ENCODE peak calls at places on chromosomes 7 and 10, in seven cellular contexts. B is cardiac fibroblast, O is activated T-cell treated with anti-CD3 and anti-CD28 coated beads for 4 hours, G is EH, E is endothelial cell, N is NCI-H774, H is NCI-H1105. W is an unnamed sample.

GRCh38 chr10:68192113-68192512 is 39.8 kb downstream of the ATOH7 start:
- DNase-seq in O (no peak), B (peak), H (no peak), E (no peak), G (peak), N (no peak), W (no peak)

GRCh38 chr10:30188101-30188500 is 128.7 kb upstream of the JCAD start:
- DNase-seq in E (peak), O (no peak), H (no peak), G (peak), N (no peak), B (peak), W (no peak)

GRCh38 chr10:22437620-22438588 is 92.6 kb downstream of the SPAG6 start:
- DNase-seq in H (no peak), B (no peak), O (peak), N (no peak), E (no peak), G (no peak), W (no peak)

GRCh38 chr10:4686644-4686996 is 139.4 kb upstream of the AKR1E2 start:
- DNase-seq in B (peak), O (peak), G (peak), H (no peak), E (no peak), N (no peak), W (no peak)

GRCh38 chr10:76550806-76551205 is 1086.8 kb downstream of the KCNMA1 start:
- DNase-seq in E (no peak), H (no peak), N (no peak), O (no peak), G (peak), B (peak), W (no peak)

GRCh38 chr7:2530076-2530967 is 10.7 kb downstream of the LFNG start:
- DNase-seq in E (peak), B (peak), O (peak), H (no peak), G (peak), N (no peak), W (no peak)

GRCh38 chr7:20244334-20244733 is 27.1 kb upstream of the MACC1 start:
- DNase-seq in H (no peak), O (no peak), G (no peak), B (no peak), E (no peak), N (no peak), W (no peak)

GRCh38 chr10:81270051-81270450 is 604.9 kb upstream of the NRG3 start:
- DNase-seq in E (no peak), N (no peak), G (no peak), H (no peak), O (no peak), B (no peak), W (no peak)

GRCh38 chr7:22113041-22113440 is 167.3 kb upstream of the CDCA7L start:
- DNase-seq in H (no peak), E (no peak), N (no peak), O (no peak), B (no peak), G (no peak), W (no peak)

GRCh38 chr7:131623154-131623553 is 66.7 kb upstream of the PODXL start:
- DNase-seq in G (no peak), N (no peak), H (no peak), B (peak), O (no peak), E (no peak), W (no peak)

GRCh38 chr10:51186358-51186757 is 112.1 kb downstream of the PRKG1 start:
- DNase-seq in O (no peak), E (no peak), N (no peak), H (no peak), G (no peak), B (no peak), W (no peak)

GRCh38 chr7:148701414-148701813 is 2.7 kb downstream of the CUL1 start:
- DNase-seq in G (peak), O (no peak), B (peak), H (no peak), E (no peak), N (no peak), W (no peak)

GRCh38 chr7:135714534-135715009 is 13.4 kb downstream of the SLC13A4 start:
- DNase-seq in G (peak), H (no peak), N (no peak), E (no peak), O (no peak), B (peak), W (no peak)

GRCh38 chr10:5555031-5555510 is 30.3 kb downstream of the CALML3 start:
- DNase-seq in G (no peak), B (no peak), E (no peak), H (no peak), O (no peak), N (no peak), W (no peak)

GRCh38 chr10:5862360-5862929 is 27.2 kb downstream of the ANKRD16 start:
- DNase-seq in E (no peak), O (no peak), G (peak), H (no peak), B (no peak), N (no peak), W (no peak)

GRCh38 chr7:1123721-1124120 is 35.8 kb downstream of the GPER1 start:
- DNase-seq in B (peak), E (peak), O (no peak), G (peak), N (no peak), H (no peak), W (no peak)

GRCh38 chr10:50224330-50224952 is 26.9 kb downstream of the ASAH2 start:
- DNase-seq in O (peak), E (peak), B (peak), H (peak), N (no peak), G (peak), W (peak)

GRCh38 chr7:73851410-73852338 is 9.3 kb upstream of the TMEM270 start:
- DNase-seq in E (no peak), O (no peak), N (no peak), H (no peak), G (peak), B (peak), W (no peak)

GRCh38 chr7:91683823-91684222 is 196.7 kb downstream of the MTERF1 start:
- DNase-seq in N (no peak), E (no peak), H (no peak), O (no peak), G (peak), B (peak), W (no peak)

GRCh38 chr10:68790476-68790875 is 36.9 kb upstream of the STOX1 start:
- DNase-seq in N (no peak), B (no peak), O (no peak), H (no peak), G (no peak), E (no peak), W (no peak)

GRCh38 chr7:99024066-99024465 is 119.8 kb downstream of the SMURF1 start:
- DNase-seq in N (no peak), O (no peak), E (no peak), G (peak), H (no peak), B (no peak), W (no peak)

GRCh38 chr7:146116452-146117219 is at the start of gene CNTNAP2:
- DNase-seq in O (no peak), G (peak), E (peak), H (peak), N (peak), B (peak), W (peak)

GRCh38 chr10:8279598-8279997 is 225.1 kb downstream of the GATA3 start:
- DNase-seq in N (no peak), O (no peak), B (peak), H (no peak), E (no peak), G (peak), W (no peak)

GRCh38 chr10:101493249-101493648 is 94.8 kb downstream of the POLL start:
- DNase-seq in N (no peak), E (no peak), B (no peak), G (no peak), H (no peak), O (no peak), W (no peak)

GRCh38 chr7:36128448-36129047 is 24.5 kb upstream of the EEPD1 start:
- DNase-seq in G (peak), E (no peak), H (peak), N (peak), B (peak), O (no peak), W (peak)

GRCh38 chr7:32588657-32589056 is 93.4 kb downstream of the AVL9 start:
- DNase-seq in E (no peak), H (no peak), O (no peak), B (peak), G (peak), N (no peak), W (no peak)

GRCh38 chr10:71076473-71077142 is 135.8 kb upstream of the UNC5B start:
- DNase-seq in N (no peak), G (no peak), B (no peak), E (no peak), H (no peak), O (no peak), W (no peak)

GRCh38 chr7:114086906-114087651 is 168.3 kb upstream of the PPP1R3A start:
- DNase-seq in O (no peak), E (peak), B (peak), N (peak), H (peak), G (peak), W (peak)

GRCh38 chr10:69901623-69902505 is 100.2 kb downstream of the COL13A1 start:
- DNase-seq in B (peak), H (no peak), N (no peak), G (peak), E (peak), O (no peak), W (no peak)

GRCh38 chr10:117497736-117498135 is 44.8 kb upstream of the EMX2 start:
- DNase-seq in B (no peak), E (no peak), O (no peak), H (no peak), N (no peak), G (no peak), W (no peak)

GRCh38 chr7:120586561-120586960 is 271.4 kb downstream of the TSPAN12 start:
- DNase-seq in O (no peak), H (no peak), G (no peak), N (no peak), B (no peak), E (no peak), W (no peak)

GRCh38 chr10:127145173-127145572 is 51.2 kb downstream of the INSYN2A start:
- DNase-seq in O (no peak), G (peak), E (no peak), H (no peak), B (peak), N (no peak), W (no peak)